ENCODE peak calls at places on chromosomes 5 and 9, in eight cellular contexts. Q is esophagus squamous epithelium, T is right cardiac atrium, Z is mucosa of descending colon, K is WERI-Rb-1, H is NT2/D1, V is spleen, G is PC-3. P is an unnamed sample.

GRCh38 chr9:126508171-126508591 is 105.5 kb upstream of the LMX1B start:
- DNase-seq in Q (no peak), T (peak), Z (no peak), K (no peak), H (no peak), V (peak), G (no peak), P (peak)

GRCh38 chr9:97315550-97315949 is 8.1 kb downstream of the CCDC180 start:
- DNase-seq in Q (no peak), T (no peak), Z (no peak), K (no peak), H (no peak), V (no peak), G (no peak), P (no peak)

GRCh38 chr5:75468593-75468992 is 42.8 kb downstream of the CERT1 start:
- DNase-seq in Q (no peak), T (no peak), Z (no peak), K (no peak), H (no peak), V (no peak), G (no peak), P (no peak)

GRCh38 chr5:147461915-147462314 is 48.0 kb downstream of the DPYSL3 start:
- DNase-seq in Q (no peak), T (no peak), Z (no peak), K (no peak), H (no peak), V (no peak), G (no peak), P (no peak)

GRCh38 chr5:65919773-65920172 is 6.6 kb upstream of the ERBIN start:
- DNase-seq in Q (no peak), T (no peak), Z (no peak), K (no peak), H (no peak), V (no peak), G (peak), P (no peak)

GRCh38 chr9:124506931-124507879 is at the start of gene NR5A1:
- DNase-seq in Q (no peak), T (peak), Z (no peak), K (no peak), H (no peak), V (no peak), G (no peak), P (no peak)

GRCh38 chr9:69307446-69308216 is 17.4 kb upstream of the ENTREP1 start:
- DNase-seq in Q (no peak), T (no peak), Z (no peak), K (no peak), H (peak), V (no peak), G (no peak), P (no peak)

GRCh38 chr9:100515578-100516494 is 42.9 kb downstream of the TMEFF1 start:
- DNase-seq in Q (no peak), T (no peak), Z (no peak), K (no peak), H (no peak), V (no peak), G (no peak), P (no peak)

GRCh38 chr5:80672140-80672736 is 17.5 kb upstream of the DHFR start:
- DNase-seq in Q (no peak), T (peak), Z (peak), K (peak), H (peak), V (peak), G (peak), P (peak)

GRCh38 chr5:56200856-56201638 is 32.1 kb downstream of the ANKRD55 start:
- DNase-seq in Q (no peak), T (peak), Z (peak), K (peak), H (peak), V (no peak), G (peak), P (peak)

GRCh38 chr9:93941493-93941892 is 13.7 kb downstream of the BARX1 start:
- DNase-seq in Q (no peak), T (no peak), Z (no peak), K (no peak), H (no peak), V (no peak), G (no peak), P (no peak)

GRCh38 chr5:150651382-150651781 is 9.7 kb upstream of the MYOZ3 start:
- DNase-seq in Q (no peak), T (no peak), Z (no peak), K (no peak), H (no peak), V (no peak), G (no peak), P (no peak)

GRCh38 chr9:129479217-129480011 is 141.5 kb downstream of the C9orf50 start:
- DNase-seq in Q (no peak), T (peak), Z (no peak), K (no peak), H (no peak), V (no peak), G (no peak), P (no peak)

GRCh38 chr9:97737429-97737828 is 40.3 kb upstream of the XPA start:
- DNase-seq in Q (no peak), T (no peak), Z (no peak), K (peak), H (no peak), V (no peak), G (peak), P (no peak)

GRCh38 chr9:87148391-87149237 is 201.3 kb upstream of the GAS1 start:
- DNase-seq in Q (no peak), T (peak), Z (peak), K (no peak), H (peak), V (peak), G (no peak), P (peak)

GRCh38 chr5:148928141-148928540 is 101.7 kb downstream of the ADRB2 start:
- DNase-seq in Q (no peak), T (no peak), Z (no peak), K (no peak), H (no peak), V (no peak), G (peak), P (no peak)

GRCh38 chr5:54517174-54517511 is 416 bp upstream of the SNX18 start:
- DNase-seq in Q (no peak), T (no peak), Z (no peak), K (no peak), H (no peak), V (no peak), G (no peak), P (no peak)

GRCh38 chr9:87337335-87338074 is 160.2 kb upstream of the DAPK1 start:
- DNase-seq in Q (no peak), T (no peak), Z (no peak), K (no peak), H (peak), V (no peak), G (no peak), P (no peak)

GRCh38 chr5:95857185-95857945 is 34.8 kb upstream of the GLRX start:
- DNase-seq in Q (no peak), T (peak), Z (no peak), K (no peak), H (no peak), V (no peak), G (no peak), P (peak)

GRCh38 chr5:76715734-76716455 is at the start of gene F2R:
- DNase-seq in Q (no peak), T (peak), Z (peak), K (peak), H (no peak), V (peak), G (peak), P (no peak)

GRCh38 chr9:88737031-88737430 is 202.1 kb downstream of the NXNL2 start:
- DNase-seq in Q (no peak), T (no peak), Z (no peak), K (no peak), H (no peak), V (no peak), G (no peak), P (no peak)

GRCh38 chr9:78235771-78236510 is at the start of gene CEP78:
- DNase-seq in Q (peak), T (peak), Z (peak), K (peak), H (peak), V (peak), G (peak), P (peak)

GRCh38 chr9:32387256-32387655 is 2.8 kb downstream of the ACO1 start:
- DNase-seq in Q (no peak), T (no peak), Z (no peak), K (no peak), H (no peak), V (no peak), G (no peak), P (no peak)

GRCh38 chr5:151062405-151063135 is 18.3 kb downstream of the TNIP1 start:
- DNase-seq in Q (no peak), T (no peak), Z (no peak), K (no peak), H (no peak), V (peak), G (no peak), P (no peak)

GRCh38 chr9:123643518-123643917 is 286.4 kb downstream of the DENND1A start:
- DNase-seq in Q (no peak), T (no peak), Z (peak), K (no peak), H (no peak), V (no peak), G (no peak), P (no peak)

GRCh38 chr9:35733109-35733541 is 659 bp downstream of the CREB3 start:
- DNase-seq in Q (no peak), T (no peak), Z (no peak), K (peak), H (peak), V (no peak), G (peak), P (no peak)

GRCh38 chr5:26691486-26691885 is 346.9 kb downstream of the CDH9 start:
- DNase-seq in Q (no peak), T (no peak), Z (no peak), K (no peak), H (no peak), V (no peak), G (no peak), P (no peak)

GRCh38 chr9:11063263-11063662 is 450.5 kb upstream of the PTPRD start:
- DNase-seq in Q (no peak), T (no peak), Z (no peak), K (no peak), H (no peak), V (no peak), G (no peak), P (no peak)

DNA sequence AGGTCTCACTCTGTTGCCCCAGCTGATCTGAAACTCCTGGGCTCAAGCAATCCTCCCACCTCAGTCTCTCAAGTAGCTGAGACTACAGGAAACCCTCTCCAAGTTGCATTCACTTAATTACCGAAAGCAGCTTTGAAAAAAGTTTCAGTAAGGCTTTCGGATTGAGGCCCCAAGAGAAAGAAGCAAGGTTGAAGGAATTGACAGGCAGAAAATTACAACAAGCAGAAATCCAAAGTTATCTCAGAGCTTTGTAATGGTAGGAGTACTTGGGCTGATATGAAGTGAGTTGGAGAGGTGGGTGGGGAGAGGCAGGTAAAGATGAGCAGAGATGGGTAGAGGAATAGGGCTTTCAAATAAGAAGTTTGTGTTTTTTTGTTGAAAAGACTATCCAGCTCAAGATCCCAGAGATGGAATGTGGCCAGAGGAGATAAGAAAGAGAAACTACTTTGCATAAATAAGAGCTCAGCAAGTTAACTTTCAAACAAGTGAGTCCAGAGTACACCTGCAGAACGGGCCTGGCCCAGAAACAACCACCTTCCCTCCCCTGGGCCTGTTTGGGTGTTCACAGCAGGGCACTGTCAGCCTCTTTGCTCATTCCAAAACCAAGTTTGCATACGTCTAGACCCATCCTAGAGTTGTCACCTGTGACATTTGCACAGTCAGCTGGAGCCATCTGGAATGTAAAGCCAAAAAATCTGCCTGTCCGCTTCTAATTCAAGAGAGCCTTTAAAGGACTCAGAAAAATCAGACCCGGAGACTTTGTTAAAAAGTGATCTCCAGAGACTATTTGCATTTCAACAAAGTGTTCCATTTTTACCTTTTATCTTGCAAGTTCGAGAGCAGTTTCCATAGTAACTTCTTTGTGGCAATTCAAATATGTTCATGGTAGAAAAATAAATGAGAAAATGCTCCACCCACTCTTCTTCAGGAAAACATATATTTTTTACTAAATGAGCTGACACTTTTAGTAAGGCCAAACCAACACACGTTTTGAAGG is 2.3 kb upstream of the CLINT1 start:
- DNase-seq in Q (no peak), T (no peak), Z (peak), K (no peak), H (no peak), V (no peak), G (no peak), P (no peak)
- H3K4me3 ChIP-seq in Q (no peak), T (no peak), Z (no peak), K (no peak), H (no peak), V (no peak), G (no peak), P (no peak)

DNA sequence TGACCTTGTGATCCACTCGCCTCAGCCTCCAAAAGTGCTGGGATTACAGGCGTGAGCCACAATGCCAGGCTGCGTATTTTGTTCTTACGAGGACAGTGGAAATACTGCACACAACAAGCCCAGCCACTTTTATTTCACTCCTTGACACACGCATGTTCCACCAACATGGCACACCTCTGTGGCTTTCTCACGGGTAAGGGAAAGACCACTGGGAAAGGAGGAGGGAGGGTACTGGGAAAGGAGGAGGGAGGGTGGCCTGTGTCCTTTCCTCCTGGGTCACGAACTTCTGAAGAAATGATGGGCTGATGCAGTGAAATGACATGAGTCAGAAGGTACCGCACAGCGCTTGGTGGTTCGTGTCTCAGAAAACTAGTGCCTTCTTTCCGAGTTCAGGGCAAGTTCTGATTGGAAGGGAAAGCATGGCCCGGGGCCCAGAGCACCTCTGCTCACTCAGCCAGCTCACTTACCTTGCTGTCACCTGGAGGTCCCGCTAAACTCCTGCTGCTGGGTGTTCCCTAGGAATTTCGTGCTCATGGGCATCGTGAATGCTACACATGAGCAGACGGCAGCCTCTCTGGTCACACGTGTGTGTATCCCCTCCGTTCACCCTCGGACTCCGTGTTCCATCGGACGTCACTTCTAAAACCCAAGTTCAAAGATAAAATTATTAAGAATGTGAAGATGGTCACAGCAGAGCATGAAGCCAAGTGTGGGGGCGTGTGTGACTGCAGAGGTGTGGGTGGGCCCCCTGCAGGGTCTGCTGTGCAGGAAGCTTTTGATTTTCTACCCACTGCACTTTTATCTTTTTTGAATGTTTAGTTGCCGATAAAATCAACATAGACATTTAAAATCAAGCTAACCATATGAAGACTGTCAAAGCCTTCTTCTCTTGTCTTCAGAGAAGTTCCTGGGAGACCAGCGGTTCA is 42.9 kb downstream of the LAMC3 start:
- DNase-seq in Q (no peak), T (no peak), Z (no peak), K (no peak), H (no peak), V (no peak), G (no peak), P (no peak)
- H3K4me3 ChIP-seq in Q (no peak), T (no peak), Z (no peak), K (no peak), H (no peak), V (no peak), G (no peak), P (no peak)

DNA sequence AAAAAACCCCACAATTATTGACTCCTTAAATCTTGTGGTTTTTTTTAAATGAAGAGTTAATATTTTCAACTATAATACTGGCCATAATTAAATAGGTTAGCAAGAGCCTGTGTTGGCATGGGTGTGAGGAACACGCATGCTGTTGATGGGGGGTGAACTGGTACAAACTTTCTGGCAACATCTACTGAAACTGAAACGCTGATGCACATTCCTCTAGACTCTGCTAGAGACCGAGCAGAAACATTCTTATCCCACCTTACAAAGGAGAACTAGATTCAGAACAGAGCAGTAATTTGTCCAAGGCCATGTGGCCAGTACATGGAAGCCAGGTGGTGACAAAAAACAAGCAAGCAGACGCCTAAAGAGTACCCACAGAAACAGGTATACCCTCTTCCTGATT is 2.4 kb downstream of the BICD2 start:
- DNase-seq in Q (no peak), T (no peak), Z (no peak), K (no peak), H (no peak), V (peak), G (no peak), P (no peak)
- H3K4me3 ChIP-seq in Q (peak), T (no peak), Z (no peak), K (no peak), H (no peak), V (no peak), G (peak), P (no peak)

GRCh38 chr5:178353461-178353860 is 120.9 kb upstream of the PHYKPL start:
- DNase-seq in Q (no peak), T (no peak), Z (no peak), K (no peak), H (no peak), V (peak), G (peak), P (no peak)

GRCh38 chr5:178357127-178357526 is 124.5 kb upstream of the PHYKPL start:
- DNase-seq in Q (no peak), T (peak), Z (no peak), K (no peak), H (peak), V (peak), G (no peak), P (no peak)

GRCh38 chr5:178355662-178356061 is 123.1 kb upstream of the PHYKPL start:
- DNase-seq in Q (no peak), T (no peak), Z (no peak), K (no peak), H (no peak), V (no peak), G (no peak), P (no peak)

GRCh38 chr5:178357678-178358077 is 125.1 kb upstream of the PHYKPL start:
- DNase-seq in Q (no peak), T (no peak), Z (no peak), K (no peak), H (no peak), V (no peak), G (no peak), P (no peak)

GRCh38 chr5:178356459-178356872 is 123.9 kb upstream of the PHYKPL start:
- DNase-seq in Q (no peak), T (peak), Z (no peak), K (no peak), H (peak), V (peak), G (no peak), P (no peak)
- H3K4me3 ChIP-seq in Q (no peak), T (no peak), Z (no peak), K (no peak), H (peak), V (no peak), G (no peak), P (no peak)

GRCh38 chr5:84251503-84251902 is 133.2 kb downstream of the EDIL3 start:
- DNase-seq in Q (no peak), T (no peak), Z (no peak), K (no peak), H (no peak), V (no peak), G (no peak), P (no peak)

GRCh38 chr5:84248013-84248412 is 136.7 kb downstream of the EDIL3 start:
- DNase-seq in Q (no peak), T (no peak), Z (no peak), K (peak), H (no peak), V (no peak), G (peak), P (no peak)

GRCh38 chr5:84255318-84255717 is 129.4 kb downstream of the EDIL3 start:
- DNase-seq in Q (no peak), T (no peak), Z (no peak), K (no peak), H (no peak), V (no peak), G (peak), P (no peak)

GRCh38 chr5:84253946-84254345 is 130.7 kb downstream of the EDIL3 start:
- DNase-seq in Q (no peak), T (no peak), Z (no peak), K (no peak), H (no peak), V (no peak), G (no peak), P (no peak)

GRCh38 chr5:84249918-84250635 is 134.6 kb downstream of the EDIL3 start:
- DNase-seq in Q (no peak), T (no peak), Z (no peak), K (peak), H (no peak), V (no peak), G (peak), P (no peak)
- H3K4me3 ChIP-seq in Q (no peak), T (no peak), Z (no peak), K (no peak), H (no peak), V (no peak), G (peak), P (no peak)

GRCh38 chr9:107485451-107486043 is 4.0 kb downstream of the KLF4 start:
- DNase-seq in Q (no peak), T (peak), Z (peak), K (no peak), H (no peak), V (no peak), G (no peak), P (no peak)
- H3K4me3 ChIP-seq in Q (peak), T (peak), Z (peak), K (no peak), H (no peak), V (peak), G (peak), P (peak)

P was measured in sigmoid colon.